ENCODE peak calls at places on chromosomes 11 and 22, in ten cellular contexts. M is stomach, K is IMR-90, W is body of pancreas, G is fibroblast of pulmonary artery, V is sigmoid colon, J is fibroblast of villous mesenchyme, O is heart left ventricle, D is left ventricle myocardium inferior, Y is BJ. Z is an unnamed sample.

GRCh38 chr22:50252081-50253045 is 1.3 kb upstream of the HDAC10 start:
- DNase-seq in M (peak; percentile 84), K (peak; percentile 52), W (peak; percentile 79), G (peak; percentile 66), V (peak; percentile 89), J (peak; percentile 62), O (peak; percentile 73), D (peak; percentile 79), Y (no peak), Z (peak; percentile 77)

GRCh38 chr22:17318817-17319216 is 50.4 kb upstream of the CECR2 start:
- DNase-seq in M (no peak), K (no peak), W (no peak), G (no peak), V (no peak), J (no peak), O (no peak), D (no peak), Y (no peak), Z (no peak)

GRCh38 chr11:98455500-98456186 is 565.1 kb upstream of the CNTN5 start:
- DNase-seq in M (no peak), K (no peak), W (no peak), G (no peak), V (no peak), J (no peak), O (no peak), D (no peak), Y (no peak), Z (no peak)

GRCh38 chr11:14384338-14384737 is 25.4 kb upstream of the RRAS2 start:
- DNase-seq in M (no peak), K (peak; percentile 81), W (no peak), G (peak; percentile 74), V (no peak), J (peak; percentile 80), O (no peak), D (no peak), Y (no peak), Z (no peak)

GRCh38 chr11:65489706-65490310 is 9.0 kb upstream of the MALAT1 start:
- DNase-seq in M (peak; percentile 48), K (no peak), W (no peak), G (peak; percentile 60), V (peak; percentile 87), J (no peak), O (peak; percentile 52), D (no peak), Y (no peak), Z (no peak)

GRCh38 chr11:8192016-8192895 is 23.4 kb upstream of the RIC3 start:
- DNase-seq in M (peak; percentile 74), K (peak; percentile 63), W (peak; percentile 73), G (peak; percentile 78), V (no peak), J (peak; percentile 61), O (peak; percentile 59), D (peak; percentile 46), Y (peak; percentile 3), Z (peak; percentile 75)

GRCh38 chr11:35305670-35306382 is 113.5 kb downstream of the SLC1A2 start:
- DNase-seq in M (peak; percentile 36), K (peak; percentile 56), W (no peak), G (peak; percentile 69), V (no peak), J (peak; percentile 68), O (no peak), D (no peak), Y (no peak), Z (peak; percentile 40)

GRCh38 chr11:30481385-30481784 is 104.8 kb downstream of the MPPED2 start:
- DNase-seq in M (no peak), K (no peak), W (no peak), G (no peak), V (no peak), J (no peak), O (no peak), D (no peak), Y (no peak), Z (no peak)

GRCh38 chr22:20979243-20979809 is 2.8 kb upstream of the LZTR1 start:
- DNase-seq in M (peak; percentile 67), K (peak; percentile 67), W (peak; percentile 69), G (peak; percentile 86), V (peak; percentile 92), J (peak; percentile 80), O (peak; percentile 46), D (peak; percentile 53), Y (no peak), Z (peak; percentile 90)

GRCh38 chr11:115869780-115870431 is 365.7 kb upstream of the CADM1 start:
- DNase-seq in M (no peak), K (peak; percentile 51), W (no peak), G (peak; percentile 3), V (no peak), J (peak; percentile 1), O (no peak), D (no peak), Y (no peak), Z (peak; percentile 1)

GRCh38 chr11:34501500-34501899 is 12.1 kb downstream of the ELF5 start:
- DNase-seq in M (no peak), K (peak; percentile 89), W (no peak), G (peak; percentile 66), V (no peak), J (peak; percentile 81), O (no peak), D (no peak), Y (peak; percentile 71), Z (peak; percentile 47)

GRCh38 chr11:69353696-69354544 is 60.0 kb downstream of the MYEOV start:
- DNase-seq in M (no peak), K (no peak), W (no peak), G (no peak), V (no peak), J (no peak), O (no peak), D (no peak), Y (no peak), Z (peak; percentile 54)
- TF ChIP-seq CTCF in M (no peak), K (no peak), W (no peak), G (no peak), V (no peak), J (no peak), O (no peak), D (no peak), Y (no peak), Z (no peak)

DNA sequence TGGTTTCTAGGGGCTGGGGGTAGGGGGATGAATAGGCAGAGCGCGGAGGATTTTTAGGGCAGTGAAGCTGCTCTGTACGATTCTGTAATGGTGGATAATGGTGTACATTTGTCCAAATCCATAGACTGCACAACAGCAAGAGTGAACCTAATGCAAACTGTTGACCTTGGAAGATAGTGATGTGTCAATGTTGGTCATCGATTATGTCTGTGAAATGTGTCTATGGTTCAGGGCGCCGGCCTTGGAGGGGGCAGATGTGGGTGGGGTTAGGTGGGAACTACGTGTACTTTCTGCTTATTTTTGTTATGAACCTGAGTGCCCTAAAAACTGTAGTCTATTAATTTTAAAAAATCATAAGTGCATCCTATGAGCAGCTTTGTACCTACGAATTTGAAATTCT is 425.1 kb downstream of the TBC1D22A start:
- DNase-seq in M (no peak), K (no peak), W (no peak), G (no peak), V (no peak), J (no peak), O (no peak), D (no peak), Y (no peak), Z (no peak)
- H3K4me3 ChIP-seq in M (no peak overlapping the region), K (no peak overlapping the region), W (no peak overlapping the region), G (no peak overlapping the region), V (no peak overlapping the region), J (no peak overlapping the region), O (no peak overlapping the region), D (no peak overlapping the region), Y (no peak overlapping the region), Z (no peak overlapping the region)

DNA sequence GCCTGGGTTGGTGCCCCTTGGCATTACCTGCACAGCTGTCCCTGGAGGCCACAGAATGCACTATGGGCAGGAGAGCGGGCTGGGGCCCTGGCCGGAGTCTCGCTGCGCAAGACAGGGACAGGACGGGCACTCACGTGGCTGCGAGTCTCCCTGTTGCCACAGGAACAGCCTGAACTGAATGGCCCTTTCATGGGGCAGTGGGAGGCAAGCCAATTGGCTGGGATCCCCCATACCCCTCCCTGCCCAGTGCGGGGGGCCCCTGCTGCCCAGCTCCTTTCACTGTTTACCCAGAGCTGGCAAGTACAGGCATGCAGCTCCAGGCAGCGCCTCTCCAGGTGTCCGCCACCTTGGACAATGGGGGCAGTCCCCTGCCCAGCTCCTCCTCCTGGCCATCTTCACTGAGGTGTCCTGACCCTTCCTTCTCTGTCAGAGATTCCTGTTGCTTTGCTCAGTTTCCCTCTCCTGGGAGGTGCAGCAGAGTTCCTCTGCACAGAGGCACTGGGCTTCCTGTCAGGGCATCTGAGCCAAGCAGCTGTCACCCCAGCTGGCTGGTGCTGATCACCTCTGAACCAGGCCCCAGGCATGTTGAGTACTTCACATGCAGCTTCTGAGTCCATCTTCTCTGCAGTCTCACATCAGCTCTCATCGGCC is 5.2 kb downstream of the USP2 start:
- DNase-seq in M (peak; percentile 84), K (peak; percentile 37), W (peak; percentile 72), G (no peak), V (peak; percentile 75), J (no peak), O (peak; percentile 28), D (peak; percentile 62), Y (no peak), Z (peak; percentile 63)
- TF ChIP-seq CTCF in M (no peak), K (no peak), W (no peak), G (no peak), V (no peak), J (no peak), O (no peak), D (no peak), Y (no peak), Z (no peak)

GRCh38 chr11:72778535-72779494 is 15.0 kb downstream of the STARD10 start:
- DNase-seq in M (peak; percentile 73), K (no peak), W (peak; percentile 65), G (no peak), V (no peak), J (no peak), O (no peak), D (no peak), Y (no peak), Z (no peak)

GRCh38 chr11:72780291-72781062 is 13.4 kb downstream of the STARD10 start:
- DNase-seq in M (no peak), K (no peak), W (peak; percentile 25), G (no peak), V (no peak), J (no peak), O (no peak), D (no peak), Y (no peak), Z (peak; percentile 39)

GRCh38 chr11:72781063-72781312 is 12.9 kb downstream of the STARD10 start:
- DNase-seq in M (peak; percentile 71), K (no peak), W (peak; percentile 78), G (no peak), V (no peak), J (no peak), O (no peak), D (no peak), Y (no peak), Z (peak; percentile 66)

GRCh38 chr11:72777755-72778278 is 16.0 kb downstream of the STARD10 start:
- DNase-seq in M (peak; percentile 66), K (no peak), W (peak; percentile 80), G (no peak), V (no peak), J (no peak), O (no peak), D (no peak), Y (no peak), Z (no peak)

DNA sequence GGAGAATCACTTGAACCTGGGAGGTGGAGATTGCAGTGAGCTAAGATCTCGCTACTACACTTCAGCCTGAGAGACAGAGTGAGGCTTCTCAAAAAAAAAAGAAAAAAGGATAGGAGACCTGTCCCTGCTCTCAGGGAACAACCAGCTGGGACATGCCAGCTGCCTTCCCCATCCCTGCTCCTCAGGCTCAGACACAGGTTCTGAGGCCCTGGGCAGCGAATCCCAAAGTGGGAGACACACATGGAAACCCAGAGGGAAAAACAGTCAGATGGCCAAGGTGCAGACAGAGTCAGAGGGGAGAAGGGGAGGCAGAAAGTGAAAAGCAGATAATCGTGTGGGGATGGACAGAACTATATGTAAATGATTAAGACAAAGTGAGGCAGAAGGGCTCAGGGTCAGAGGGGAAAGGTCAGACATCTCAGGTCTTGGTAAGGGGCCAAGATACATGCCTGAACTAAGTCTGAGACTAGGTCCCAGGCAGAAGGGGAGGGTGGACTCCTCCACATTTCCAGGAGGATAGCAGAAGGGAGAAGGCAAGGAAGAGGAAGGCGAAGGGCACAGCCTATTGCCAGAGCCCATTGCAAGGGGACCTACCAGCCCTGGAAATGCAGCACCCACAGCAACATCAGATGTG is 14.2 kb downstream of the STARD10 start:
- DNase-seq in M (no peak), K (no peak), W (no peak), G (no peak), V (no peak), J (no peak), O (no peak), D (no peak), Y (no peak), Z (no peak)
- H3K4me3 ChIP-seq in M (peak overlapping the region; percentile 82), K (no peak overlapping the region), W (peak overlapping the region; percentile 76), G (no peak overlapping the region), V (no peak overlapping the region), J (no peak overlapping the region), O (no peak overlapping the region), D (peak overlapping the region; percentile 79), Y (no peak overlapping the region), Z (no peak overlapping the region)

Z was measured in epithelial cell of esophagus.